ENCODE peak calls at places on chromosomes 3 and 15, in six cellular contexts. Z is lung; L is stimulated activated naive B cell treated with anti-CD40 and anti-IgM and Interleukin-4, amounts not matched to agents 10 μg/mL and 1 μg/mL and 100 μg/mL, for 72 hours; E is left kidney; D is NCI-H1436; T is HuH-7.5. O is an unnamed sample.

GRCh38 chr3:108552267-108553159 is 36.7 kb downstream of the CIP2A start:
- DNase-seq in Z (no peak), T (no peak), E (peak), D (peak), L (no peak), O (peak)

GRCh38 chr3:52860424-52860768 is 25.6 kb upstream of the MUSTN1 start:
- DNase-seq in D (no peak), Z (no peak), L (no peak), T (no peak), E (no peak), O (no peak)

GRCh38 chr15:41804361-41804760 is 23.5 kb upstream of the JMJD7 start:
- DNase-seq in T (no peak), E (peak), L (no peak), Z (no peak), D (no peak), O (no peak)

GRCh38 chr3:36380171-36381031 is at the start of gene STAC:
- DNase-seq in D (no peak), E (peak), T (no peak), L (no peak), Z (peak), O (peak)

GRCh38 chr3:152554980-152555379 is 280.0 kb upstream of the P2RY1 start:
- DNase-seq in L (no peak), D (no peak), T (no peak), E (no peak), Z (no peak), O (no peak)

GRCh38 chr3:102466001-102466400 is 31.2 kb downstream of the ZPLD1 start:
- DNase-seq in Z (no peak), D (no peak), T (no peak), L (no peak), E (peak), O (peak)

GRCh38 chr3:188253800-188254452 is 100.0 kb downstream of the LPP start:
- DNase-seq in L (no peak), Z (no peak), E (no peak), T (no peak), D (no peak), O (peak)

GRCh38 chr3:55549172-55549571 is 62.1 kb upstream of the WNT5A start:
- DNase-seq in E (peak), T (no peak), L (no peak), D (no peak), Z (no peak), O (peak)

GRCh38 chr15:59166156-59166555 is 40.5 kb upstream of the LDHAL6B start:
- DNase-seq in Z (no peak), D (no peak), T (no peak), E (no peak), L (no peak), O (no peak)

GRCh38 chr15:83248151-83248851 is 36.2 kb downstream of the BNC1 start:
- DNase-seq in Z (no peak), D (peak), T (peak), L (peak), E (peak), O (peak)

GRCh38 chr15:29674661-29675533 is 147.4 kb downstream of the TJP1 start:
- DNase-seq in D (no peak), E (peak), T (peak), Z (peak), L (no peak), O (peak)

GRCh38 chr3:72896996-72897757 is 9.3 kb downstream of the GXYLT2 start:
- DNase-seq in D (no peak), Z (no peak), L (no peak), T (no peak), E (peak), O (peak)

GRCh38 chr15:29765234-29765841 is 56.9 kb downstream of the TJP1 start:
- DNase-seq in L (no peak), E (peak), T (no peak), D (no peak), Z (no peak), O (no peak)

GRCh38 chr15:83732770-83733169 is 78.8 kb downstream of the ADAMTSL3 start:
- DNase-seq in D (no peak), T (no peak), L (no peak), Z (no peak), E (no peak), O (no peak)

GRCh38 chr3:166425900-166426611 is 588.8 kb upstream of the BCHE start:
- DNase-seq in D (no peak), T (no peak), Z (no peak), E (no peak), L (no peak), O (peak)

GRCh38 chr3:169494982-169495381 is 168.5 kb downstream of the MECOM start:
- DNase-seq in Z (no peak), L (no peak), D (no peak), E (peak), T (no peak), O (no peak)

GRCh38 chr15:66827698-66828055 is 125.6 kb downstream of the SMAD6 start:
- DNase-seq in D (no peak), Z (no peak), L (no peak), T (no peak), E (no peak), O (no peak)

GRCh38 chr3:70737656-70738309 is 425.3 kb upstream of the MDFIC2 start:
- DNase-seq in T (peak), E (no peak), Z (no peak), D (no peak), L (no peak), O (no peak)

GRCh38 chr3:38168151-38168987 is 3.0 kb downstream of the OXSR1 start:
- DNase-seq in D (no peak), T (no peak), Z (no peak), L (no peak), E (no peak), O (no peak)

GRCh38 chr3:23055733-23056376 is 147.3 kb upstream of the UBE2E2 start:
- DNase-seq in Z (no peak), D (no peak), T (no peak), E (no peak), L (no peak), O (no peak)

GRCh38 chr3:111590096-111590491 is 5.1 kb downstream of the ZBED2 start:
- DNase-seq in T (no peak), L (no peak), Z (no peak), D (no peak), E (no peak), O (peak)

GRCh38 chr15:52191207-52191606 is at the start of gene GNB5:
- DNase-seq in L (no peak), D (no peak), T (no peak), Z (no peak), E (no peak), O (peak)

GRCh38 chr3:185595520-185595919 is 9.4 kb downstream of the SENP2 start:
- DNase-seq in T (no peak), Z (no peak), E (no peak), L (no peak), D (no peak), O (no peak)

GRCh38 chr15:101017935-101018849 is 99.0 kb downstream of the LRRK1 start:
- DNase-seq in L (no peak), T (no peak), D (no peak), Z (peak), E (no peak), O (no peak)

GRCh38 chr3:49265987-49266386 is 11.0 kb downstream of the C3orf62 start:
- DNase-seq in L (no peak), T (no peak), E (no peak), Z (no peak), D (no peak), O (no peak)

GRCh38 chr15:60865507-60865906 is 363.6 kb downstream of the RORA start:
- DNase-seq in L (no peak), D (no peak), E (no peak), T (no peak), Z (no peak), O (no peak)

GRCh38 chr15:34726407-34727100 is 28.2 kb downstream of the GJD2 start:
- DNase-seq in T (no peak), E (no peak), D (no peak), L (no peak), Z (no peak), O (peak)

GRCh38 chr15:52112203-52112750 is 298 bp downstream of the BCL2L10 start:
- DNase-seq in E (peak), Z (no peak), T (no peak), D (no peak), L (peak), O (no peak)

GRCh38 chr3:84265768-84266167 is 693.0 kb upstream of the CADM2 start:
- DNase-seq in T (no peak), Z (no peak), L (no peak), D (no peak), E (no peak), O (no peak)

GRCh38 chr3:112739252-112739945 is 98.5 kb upstream of the CCDC80 start:
- DNase-seq in Z (no peak), T (no peak), L (no peak), E (no peak), D (no peak), O (no peak)

GRCh38 chr3:69724722-69725435 is 14.4 kb upstream of the MITF start:
- DNase-seq in T (no peak), E (no peak), D (no peak), L (no peak), Z (no peak), O (peak)

GRCh38 chr15:47987908-47988532 is 132.8 kb upstream of the SLC24A5 start:
- DNase-seq in D (peak), Z (no peak), E (peak), T (peak), L (no peak), O (peak)

GRCh38 chr15:45586990-45587860 is at the start of gene BLOC1S6:
- DNase-seq in E (peak), L (peak), Z (peak), T (peak), D (peak), O (peak)

GRCh38 chr3:115239717-115240116 is 92.6 kb upstream of the ZBTB20 start:
- DNase-seq in E (peak), T (no peak), L (no peak), D (peak), Z (peak), O (no peak)

GRCh38 chr15:81336568-81336967 is 12.6 kb upstream of the STARD5 start:
- DNase-seq in D (no peak), L (no peak), Z (no peak), E (no peak), T (no peak), O (peak)

GRCh38 chr3:125512135-125512920 is 7.7 kb downstream of the SNX4 start:
- DNase-seq in L (no peak), E (peak), D (no peak), Z (no peak), T (no peak), O (no peak)

GRCh38 chr3:118075873-118076272 is 958.8 kb downstream of the IGSF11 start:
- DNase-seq in D (no peak), Z (no peak), T (no peak), E (no peak), L (no peak), O (no peak)

GRCh38 chr3:175270199-175270837 is 411.2 kb downstream of the NAALADL2 start:
- DNase-seq in D (peak), E (peak), L (no peak), T (no peak), Z (no peak), O (peak)

GRCh38 chr3:30344288-30344687 is 262.1 kb upstream of the TGFBR2 start:
- DNase-seq in L (no peak), T (peak), D (no peak), E (no peak), Z (no peak), O (no peak)

GRCh38 chr15:82663186-82663600 is 16.0 kb upstream of the CPEB1 start:
- DNase-seq in Z (no peak), E (peak), L (no peak), T (peak), D (no peak), O (peak)